ENCODE peak calls at places on chromosomes 4 and X, in four cellular contexts. H is NCI-H524 treated with DMSO at 0.1 percent for 48 hours, O is hypothalamus, Q is cardiac muscle cell. R is an unnamed sample.

GRCh38 chr4:166422475-166422874 is 549.4 kb downstream of the TLL1 start:
- DNase-seq in H (no peak), O (no peak), Q (no peak), R (no peak)

GRCh38 chr4:142528433-142528832 is 317.7 kb downstream of the INPP4B start:
- DNase-seq in H (no peak), O (no peak), Q (no peak), R (no peak)

GRCh38 chrX:140180585-140180984 is 215.3 kb upstream of the CXorf66 start:
- DNase-seq in H (no peak), O (no peak), Q (no peak), R (no peak)

GRCh38 chrX:151974336-151975227 is at the start of gene GABRE:
- DNase-seq in H (no peak), O (no peak), Q (peak; percentile 63), R (no peak)

GRCh38 chr4:149549911-149550310 is 265.7 kb downstream of the IQCM start:
- DNase-seq in H (no peak), O (no peak), Q (peak; percentile 17), R (no peak)

GRCh38 chr4:137070614-137071013 is 461.7 kb downstream of the PCDH18 start:
- DNase-seq in H (no peak), O (no peak), Q (no peak), R (no peak)

GRCh38 chrX:150421816-150422215 is 58.7 kb downstream of the MAMLD1 start:
- DNase-seq in H (no peak), O (no peak), Q (no peak), R (no peak)

GRCh38 chrX:140815868-140816267 is 106.3 kb downstream of the LINC00632 start:
- DNase-seq in H (no peak), O (no peak), Q (no peak), R (no peak)

GRCh38 chr4:110586137-110586850 is 36.6 kb downstream of the PITX2 start:
- DNase-seq in H (no peak), O (no peak), Q (peak; percentile 23), R (peak; percentile 32)

GRCh38 chr4:152102184-152103000 is 341.6 kb upstream of the GATB start:
- DNase-seq in H (no peak), O (no peak), Q (peak; percentile 24), R (no peak)

GRCh38 chrX:49921109-49921508 is 1.3 kb upstream of the CLCN5 start:
- DNase-seq in H (no peak), O (no peak), Q (no peak), R (no peak)

GRCh38 chrX:13418126-13419091 is 98.6 kb upstream of the ATXN3L start:
- DNase-seq in H (no peak), O (no peak), Q (no peak), R (no peak)

GRCh38 chr4:140116442-140117104 is 37.4 kb downstream of the MAML3 start:
- DNase-seq in H (no peak), O (no peak), Q (no peak), R (no peak)

GRCh38 chr4:80071643-80072606 is 1.1 kb downstream of the ANTXR2 start:
- DNase-seq in H (no peak), O (peak; percentile 55), Q (peak; percentile 67), R (no peak)

GRCh38 chrX:97310373-97310772 is 426.7 kb downstream of the RPA4 start:
- DNase-seq in H (no peak), O (no peak), Q (peak; percentile 34), R (no peak)

GRCh38 chr4:95545526-95545925 is 3.2 kb downstream of the UNC5C start:
- DNase-seq in H (no peak), O (no peak), Q (no peak), R (no peak)

GRCh38 chr4:3107271-3108185 is 33.0 kb downstream of the HTT start:
- DNase-seq in H (no peak), O (no peak), Q (no peak), R (no peak)

GRCh38 chr4:110629214-110629754 is 6.4 kb upstream of the PITX2 start:
- DNase-seq in H (no peak), O (no peak), Q (no peak), R (no peak)

GRCh38 chr4:147370473-147370872 is 110.4 kb upstream of the EDNRA start:
- DNase-seq in H (no peak), O (no peak), Q (no peak), R (no peak)

GRCh38 chr4:83362492-83363329 is 28.1 kb upstream of the HPSE start:
- DNase-seq in H (no peak), O (no peak), Q (no peak), R (no peak)

GRCh38 chr4:88818650-88819470 is 121.2 kb upstream of the NAP1L5 start:
- DNase-seq in H (no peak), O (peak; percentile 23), Q (peak; percentile 28), R (no peak)

GRCh38 chr4:89712141-89712540 is 124.8 kb downstream of the SNCA start:
- DNase-seq in H (no peak), O (no peak), Q (no peak), R (no peak)

GRCh38 chr4:40055379-40055872 is 1.2 kb upstream of the N4BP2 start:
- DNase-seq in H (no peak), O (no peak), Q (peak; percentile 0), R (no peak)

GRCh38 chr4:169975837-169976796 is 50.1 kb downstream of the MFAP3L start:
- DNase-seq in H (peak; percentile 64), O (no peak), Q (no peak), R (peak; percentile 59)

GRCh38 chr4:110046588-110047049 is 133.9 kb downstream of the EGF start:
- DNase-seq in H (no peak), O (no peak), Q (no peak), R (no peak)

GRCh38 chrX:75365243-75365975 is 91.5 kb downstream of the UPRT start:
- DNase-seq in H (no peak), O (no peak), Q (no peak), R (no peak)

GRCh38 chr4:165763640-165764039 is 109.4 kb upstream of the TLL1 start:
- DNase-seq in H (no peak), O (no peak), Q (no peak), R (no peak)